ENCODE peak calls at places on chromosomes 2 and 18, in ten cellular contexts. H is right cardiac atrium; I is small intestine; Q is heart left ventricle; L is CD8-positive, alpha-beta T cell; E is OCI-LY7; J is neuronal stem cell; C is Peyer's patch; O is A549; W is foreskin keratinocyte. T is an unnamed sample. For H3K4me1, the result is how much of the 10 kb centered on the place peaks cover.

GRCh38 chr2:40360652-40361051 is 91.2 kb downstream of the SLC8A1 start:
- DNase-seq in E (peak), O (no peak), H (no peak), Q (no peak), J (no peak), L (no peak), W (no peak), C (no peak), I (no peak), T (no peak)

GRCh38 chr2:219571311-219572236 is at the start of gene OBSL1:
- DNase-seq in L (no peak), O (peak), E (no peak), C (no peak), H (peak), J (peak), I (no peak), W (peak), Q (peak), T (peak)

GRCh38 chr2:212294816-212295215 is 243.8 kb downstream of the ERBB4 start:
- DNase-seq in W (peak), J (no peak), E (no peak), Q (no peak), H (no peak), O (no peak), C (no peak), I (no peak), L (no peak), T (peak)

GRCh38 chr2:143357956-143358355 is 228.7 kb downstream of the ARHGAP15 start:
- DNase-seq in C (no peak), E (no peak), I (no peak), L (no peak), O (no peak), H (no peak), W (no peak), J (no peak), Q (no peak), T (peak)

GRCh38 chr2:208541982-208542464 is 135.4 kb downstream of the PTH2R start:
- DNase-seq in O (no peak), E (no peak), H (no peak), W (no peak), J (no peak), I (no peak), C (no peak), Q (no peak), L (no peak), T (no peak)

GRCh38 chr2:218733615-218734021 is 23.0 kb downstream of the TTLL4 start:
- DNase-seq in W (peak), E (no peak), L (no peak), H (no peak), I (no peak), C (peak), J (no peak), Q (no peak), O (peak), T (no peak)

GRCh38 chr2:152542995-152543481 is 174.2 kb downstream of the PRPF40A start:
- DNase-seq in E (no peak), O (peak), L (no peak), Q (no peak), W (peak), I (no peak), H (no peak), J (peak), C (no peak), T (no peak)

GRCh38 chr2:96505231-96505889 is at the start of gene NEURL3:
- DNase-seq in O (peak), C (no peak), Q (no peak), L (no peak), I (peak), H (no peak), J (no peak), W (peak), E (no peak), T (no peak)

GRCh38 chr2:203164311-203164935 is 74.4 kb upstream of the CYP20A1 start:
- DNase-seq in J (no peak), E (no peak), L (no peak), Q (no peak), C (no peak), H (no peak), I (no peak), O (no peak), W (no peak), T (no peak)

GRCh38 chr18:79553696-79554095 is 125.9 kb upstream of the CTDP1 start:
- DNase-seq in E (no peak), W (no peak), O (no peak), Q (peak), C (peak), H (no peak), I (no peak), L (no peak), J (no peak), T (no peak)

GRCh38 chr2:30678410-30679137 is 128.7 kb downstream of the CAPN13 start:
- DNase-seq in W (no peak), E (no peak), J (no peak), C (no peak), Q (no peak), H (no peak), I (no peak), O (no peak), L (no peak), T (no peak)

GRCh38 chr2:44155577-44156446 is 12.9 kb upstream of the PPM1B start:
- DNase-seq in Q (no peak), E (no peak), L (no peak), H (no peak), W (peak), I (no peak), O (no peak), J (no peak), C (no peak), T (no peak)

GRCh38 chr2:208253518-208254117 is 1.3 kb downstream of the IDH1 start:
- DNase-seq in Q (no peak), O (no peak), W (no peak), I (no peak), H (no peak), J (no peak), C (no peak), E (no peak), L (no peak), T (no peak)

GRCh38 chr2:159497256-159497655 is 119.1 kb downstream of the BAZ2B start:
- DNase-seq in L (no peak), C (no peak), O (peak), H (no peak), I (peak), E (no peak), Q (peak), J (no peak), W (peak), T (no peak)

GRCh38 chr2:240295256-240296103 is 140.0 kb upstream of the GPC1 start:
- DNase-seq in H (no peak), Q (no peak), I (no peak), E (no peak), J (no peak), O (no peak), C (no peak), W (no peak), L (no peak), T (no peak)

GRCh38 chr2:44496130-44496529 is 134.4 kb downstream of the CAMKMT start:
- DNase-seq in J (no peak), L (no peak), H (no peak), W (no peak), E (no peak), C (no peak), O (no peak), Q (no peak), I (no peak), T (no peak)

GRCh38 chr2:186716899-186717811 is 23.3 kb downstream of the FAM171B start:
- DNase-seq in Q (no peak), C (no peak), L (no peak), W (no peak), J (no peak), H (no peak), I (no peak), O (no peak), E (no peak), T (no peak)

GRCh38 chr2:29749041-29749440 is 172.3 kb downstream of the ALK start:
- DNase-seq in J (no peak), O (no peak), H (no peak), E (no peak), Q (no peak), I (no peak), C (no peak), L (no peak), W (peak), T (no peak)

GRCh38 chr2:239905306-239905705 is 119.8 kb downstream of the NDUFA10 start:
- DNase-seq in W (no peak), L (no peak), C (no peak), J (no peak), Q (peak), O (no peak), E (no peak), I (no peak), H (no peak), T (no peak)

GRCh38 chr2:23502096-23502495 is 117.1 kb downstream of the KLHL29 start:
- DNase-seq in E (no peak), L (no peak), W (peak), C (no peak), J (no peak), I (no peak), H (no peak), Q (no peak), O (no peak), T (no peak)

GRCh38 chr18:75161629-75162028 is 47.3 kb downstream of the PTGR3 start:
- DNase-seq in E (peak), H (no peak), O (peak), C (peak), I (peak), W (no peak), J (no peak), Q (peak), L (no peak), T (no peak)

DNA sequence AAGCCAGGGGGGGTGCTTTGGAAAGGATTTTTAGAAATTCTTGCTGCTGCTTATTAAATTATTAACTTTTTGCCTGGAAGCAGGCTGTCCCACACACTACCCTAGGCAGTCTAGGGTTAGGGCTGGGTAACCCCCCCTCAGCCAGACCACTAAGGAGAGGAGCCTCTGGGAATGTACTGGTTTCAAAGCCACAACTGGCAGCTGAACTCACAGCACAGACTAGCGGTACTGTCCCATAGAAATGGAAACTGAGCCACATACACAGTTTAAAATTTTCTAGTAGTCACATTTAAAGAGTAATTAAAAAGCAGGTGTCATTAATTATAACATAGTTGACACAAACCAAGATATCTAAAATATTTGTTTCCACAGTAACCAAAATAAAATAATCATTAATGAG is 50.1 kb downstream of the SPRED2 start:
- DNase-seq in Q (no peak), J (no peak), L (no peak), E (no peak), O (no peak), I (no peak), H (no peak), C (no peak), W (no peak), T (no peak)
- H3K4me1 ChIP-seq in Q (under half), J (under half), L (under half), E (half or more), O (half or more), I (under half), H (under half), C (under half), W (half or more), T (under half)

GRCh38 chr2:63820969-63821368 is 20.7 kb upstream of the UGP2 start:
- DNase-seq in I (no peak), E (peak), H (no peak), C (no peak), O (no peak), Q (no peak), W (no peak), J (no peak), L (no peak), T (no peak)

GRCh38 chr2:63819256-63819655 is 22.4 kb upstream of the UGP2 start:
- DNase-seq in O (no peak), I (no peak), J (no peak), C (no peak), L (no peak), E (peak), Q (no peak), W (no peak), H (no peak), T (no peak)

GRCh38 chr2:63819765-63820717 is 21.7 kb upstream of the UGP2 start:
- DNase-seq in W (no peak), J (no peak), C (peak), O (no peak), E (peak), Q (peak), H (peak), I (no peak), L (no peak), T (no peak)

GRCh38 chr2:63822478-63822877 is 19.2 kb upstream of the UGP2 start:
- DNase-seq in O (no peak), I (no peak), Q (no peak), W (no peak), C (no peak), H (no peak), L (no peak), J (no peak), E (peak), T (no peak)

GRCh38 chr2:63821396-63821795 is 20.3 kb upstream of the UGP2 start:
- DNase-seq in C (no peak), O (no peak), E (no peak), W (no peak), H (no peak), Q (no peak), L (no peak), J (no peak), I (no peak), T (no peak)
- H3K4me1 ChIP-seq in C (under half), O (under half), E (half or more), W (under half), H (under half), Q (under half), L (under half), J (under half), I (under half), T (under half)

GRCh38 chr2:27072950-27073349 is 1.5 kb upstream of the OST4 start:
- DNase-seq in E (no peak), C (no peak), J (no peak), W (no peak), L (no peak), O (no peak), I (no peak), H (no peak), Q (no peak), T (no peak)

GRCh38 chr2:27071990-27072830 is 756 bp upstream of the OST4 start:
- DNase-seq in J (no peak), W (no peak), E (no peak), I (no peak), C (no peak), H (peak), Q (peak), O (no peak), L (no peak), T (peak)

GRCh38 chr2:27071277-27071989 is at the start of gene OST4:
- DNase-seq in C (peak), W (peak), H (peak), L (peak), E (peak), O (peak), I (peak), Q (peak), J (peak), T (peak)

GRCh38 chr2:27075219-27075871 is 3.1 kb upstream of the EMILIN1 start:
- DNase-seq in L (peak), J (no peak), W (no peak), I (no peak), O (no peak), E (peak), H (peak), Q (no peak), C (peak), T (peak)

DNA sequence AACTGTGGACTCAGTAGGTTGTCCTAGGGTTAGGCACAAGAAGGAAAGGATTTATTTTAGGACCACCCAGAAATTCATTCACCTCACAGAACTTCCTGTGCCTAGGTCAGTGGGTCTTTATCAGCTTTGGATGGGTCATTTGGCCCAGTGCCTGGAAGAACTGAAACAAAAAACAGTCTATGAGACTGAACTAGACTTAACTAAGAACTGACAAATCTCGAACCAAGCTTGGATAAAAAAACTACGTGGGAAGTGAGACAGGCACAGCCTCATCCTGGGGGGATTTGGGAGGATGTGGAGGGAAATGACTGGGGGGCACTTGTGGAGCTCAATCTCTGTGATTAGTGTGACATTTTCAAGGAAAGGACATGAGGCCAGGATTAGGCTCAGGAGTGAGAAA is 2.3 kb upstream of the OST4 start:
- DNase-seq in W (no peak), H (no peak), E (no peak), Q (no peak), J (no peak), I (no peak), L (no peak), O (no peak), C (no peak), T (no peak)
- H3K4me1 ChIP-seq in W (under half), H (under half), E (half or more), Q (under half), J (under half), I (under half), L (under half), O (under half), C (under half), T (under half)

GRCh38 chr2:71073475-71073874 is 5.0 kb downstream of the NAGK start:
- DNase-seq in C (no peak), E (no peak), O (no peak), W (no peak), H (no peak), Q (no peak), L (no peak), I (no peak), J (no peak), T (no peak)

GRCh38 chr2:71071681-71072398 is 3.4 kb downstream of the NAGK start:
- DNase-seq in O (no peak), E (peak), L (peak), I (peak), C (peak), W (peak), J (no peak), Q (no peak), H (no peak), T (no peak)

GRCh38 chr2:71074893-71075292 is 6.4 kb downstream of the NAGK start:
- DNase-seq in E (no peak), J (no peak), O (no peak), H (no peak), C (no peak), Q (no peak), W (no peak), L (no peak), I (no peak), T (no peak)

GRCh38 chr2:71070294-71071025 is 2.0 kb downstream of the NAGK start:
- DNase-seq in Q (no peak), L (no peak), I (peak), H (no peak), O (peak), J (no peak), C (peak), E (peak), W (peak), T (no peak)

GRCh38 chr2:71072492-71072891 is 4.0 kb downstream of the NAGK start:
- DNase-seq in E (no peak), H (no peak), L (no peak), J (no peak), Q (no peak), O (no peak), C (no peak), W (no peak), I (no peak), T (no peak)
- H3K4me1 ChIP-seq in E (under half), H (under half), L (under half), J (under half), Q (under half), O (under half), C (under half), W (under half), I (under half), T (under half)

GRCh38 chr2:181051861-181052522 is 71.6 kb downstream of the UBE2E3 start:
- DNase-seq in H (no peak), I (no peak), O (no peak), L (no peak), C (no peak), W (no peak), Q (no peak), E (no peak), J (no peak), T (no peak)

GRCh38 chr2:181052523-181052891 is 72.1 kb downstream of the UBE2E3 start:
- DNase-seq in L (no peak), C (no peak), H (no peak), J (no peak), E (no peak), Q (no peak), O (no peak), W (no peak), I (no peak), T (no peak)

GRCh38 chr2:181046833-181047232 is 66.4 kb downstream of the UBE2E3 start:
- DNase-seq in L (no peak), I (no peak), C (no peak), W (no peak), Q (no peak), J (no peak), O (no peak), E (no peak), H (no peak), T (no peak)

GRCh38 chr2:181047829-181048228 is 67.4 kb downstream of the UBE2E3 start:
- DNase-seq in O (no peak), J (no peak), C (no peak), H (no peak), W (no peak), L (no peak), E (no peak), Q (no peak), I (no peak), T (peak)
- H3K4me1 ChIP-seq in O (under half), J (under half), C (under half), H (under half), W (under half), L (under half), E (under half), Q (under half), I (under half), T (under half)

DNA sequence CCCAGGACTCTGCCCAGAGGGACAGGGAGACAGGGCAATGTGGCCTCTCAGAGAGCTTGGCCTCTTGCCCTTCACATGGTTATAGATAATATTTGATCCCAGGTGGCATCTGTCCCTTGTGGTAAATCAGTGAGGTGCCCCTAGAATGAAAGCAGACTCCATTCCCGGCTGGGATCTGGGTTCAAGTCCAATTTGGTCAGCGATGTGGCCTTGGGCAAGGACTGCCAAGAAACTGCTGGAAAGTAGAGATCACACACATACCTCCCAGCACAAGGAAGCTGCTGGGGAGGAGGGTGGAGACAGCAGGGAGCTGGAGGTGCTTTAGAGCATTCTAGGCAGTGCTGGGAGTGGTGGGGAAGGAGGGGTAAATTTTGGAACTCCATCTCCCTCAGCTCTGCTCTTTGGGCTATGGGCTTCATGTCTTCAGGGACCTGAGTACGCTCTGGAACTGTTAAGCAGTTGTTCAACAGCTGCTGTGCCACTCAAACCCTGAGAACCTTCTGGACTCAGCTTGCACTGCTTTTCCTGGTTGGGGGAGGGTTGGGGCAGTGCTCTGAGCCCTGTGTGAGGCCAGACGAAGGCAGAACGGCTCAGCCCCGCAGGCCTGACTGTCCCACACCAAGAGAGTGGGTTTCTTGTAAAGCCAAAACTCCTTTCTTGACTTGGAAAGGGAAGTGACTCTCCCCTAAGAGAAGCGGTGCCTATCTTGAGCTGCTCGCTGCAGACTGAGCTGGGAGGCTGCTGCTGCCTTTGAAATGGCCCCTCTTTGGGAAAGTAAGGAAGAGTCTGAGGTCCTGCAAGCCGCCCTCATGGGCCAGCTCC is 23.0 kb downstream of the INPP5D start:
- DNase-seq in Q (no peak), L (no peak), I (no peak), O (no peak), E (peak), W (no peak), H (no peak), J (no peak), C (peak), T (no peak)
- H3K4me1 ChIP-seq in Q (under half), L (half or more), I (under half), O (under half), E (half or more), W (under half), H (under half), J (under half), C (half or more), T (under half)

DNA sequence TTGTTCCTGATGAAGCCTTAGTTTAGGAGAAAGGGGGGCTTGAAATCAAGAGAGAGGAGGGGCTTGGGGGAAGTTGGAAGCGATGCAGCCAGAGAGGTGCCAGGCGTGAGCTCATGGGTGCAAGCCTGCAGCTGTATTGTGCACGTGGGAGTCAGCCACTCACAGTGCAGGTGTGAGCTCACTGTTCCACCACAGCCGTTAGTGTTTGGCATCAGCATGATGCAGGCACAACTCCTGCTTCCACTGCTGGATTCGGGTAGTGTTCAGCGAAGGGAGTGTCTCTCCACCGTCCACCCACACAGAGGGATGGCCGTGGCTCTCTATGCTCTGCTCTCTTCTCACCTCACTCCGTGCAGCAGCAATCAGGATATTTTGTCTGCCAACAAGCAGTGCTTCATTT is 68.4 kb upstream of the ALPP start:
- DNase-seq in H (no peak), E (no peak), O (no peak), Q (no peak), J (no peak), C (peak), W (no peak), L (peak), I (no peak), T (no peak)
- H3K4me1 ChIP-seq in H (under half), E (under half), O (under half), Q (under half), J (under half), C (under half), W (under half), L (half or more), I (under half), T (under half)